ENCODE peak calls at places on chromosomes 11 and 22, in nine cellular contexts. One of them, this sample, is unnamed. For H3K4me1, the result is how much of the 10 kb centered on the place peaks cover.

GRCh38 chr11:60984616-60985015 is 13.1 kb downstream of the CD6 start:
- DNase-seq in heart left ventricle: no peak
- DNase-seq in ascending aorta: no peak
- DNase-seq in SK-N-SH: no peak
- DNase-seq in neural progenitor cell: no peak
- DNase-seq in PC-3: no peak
- DNase-seq in GM23248: no peak
- DNase-seq in thoracic aorta: no peak
- DNase-seq in spleen: no peak
- DNase-seq in this sample: no peak

GRCh38 chr11:122180435-122180834 is 64.4 kb upstream of the BLID start:
- DNase-seq in spleen: no peak
- DNase-seq in ascending aorta: peak
- DNase-seq in SK-N-SH: no peak
- DNase-seq in GM23248: peak
- DNase-seq in thoracic aorta: peak
- DNase-seq in PC-3: peak
- DNase-seq in neural progenitor cell: no peak
- DNase-seq in heart left ventricle: no peak
- DNase-seq in this sample: no peak

GRCh38 chr11:126547161-126547560 is 191.7 kb downstream of the ST3GAL4 start:
- DNase-seq in thoracic aorta: no peak
- DNase-seq in ascending aorta: no peak
- DNase-seq in GM23248: peak
- DNase-seq in spleen: no peak
- DNase-seq in heart left ventricle: no peak
- DNase-seq in PC-3: peak
- DNase-seq in neural progenitor cell: no peak
- DNase-seq in SK-N-SH: no peak
- DNase-seq in this sample: no peak

GRCh38 chr22:27312567-27313507 is 488.7 kb downstream of the MN1 start:
- DNase-seq in neural progenitor cell: no peak
- DNase-seq in GM23248: no peak
- DNase-seq in spleen: no peak
- DNase-seq in SK-N-SH: no peak
- DNase-seq in ascending aorta: no peak
- DNase-seq in PC-3: no peak
- DNase-seq in thoracic aorta: no peak
- DNase-seq in heart left ventricle: peak
- DNase-seq in this sample: no peak

GRCh38 chr11:96708469-96708868 is 318.7 kb downstream of the JRKL start:
- DNase-seq in ascending aorta: no peak
- DNase-seq in PC-3: no peak
- DNase-seq in heart left ventricle: no peak
- DNase-seq in GM23248: no peak
- DNase-seq in neural progenitor cell: no peak
- DNase-seq in spleen: no peak
- DNase-seq in SK-N-SH: no peak
- DNase-seq in thoracic aorta: no peak
- DNase-seq in this sample: no peak

GRCh38 chr11:10917802-10918201 is 59.9 kb upstream of the ZBED5 start:
- DNase-seq in PC-3: no peak
- DNase-seq in spleen: no peak
- DNase-seq in ascending aorta: no peak
- DNase-seq in heart left ventricle: no peak
- DNase-seq in thoracic aorta: no peak
- DNase-seq in SK-N-SH: no peak
- DNase-seq in neural progenitor cell: no peak
- DNase-seq in GM23248: no peak
- DNase-seq in this sample: no peak

GRCh38 chr22:49954354-49954753 is 6.2 kb upstream of the PIM3 start:
- DNase-seq in neural progenitor cell: no peak
- DNase-seq in SK-N-SH: no peak
- DNase-seq in thoracic aorta: no peak
- DNase-seq in ascending aorta: no peak
- DNase-seq in spleen: peak
- DNase-seq in PC-3: no peak
- DNase-seq in GM23248: no peak
- DNase-seq in heart left ventricle: no peak
- DNase-seq in this sample: no peak

GRCh38 chr11:1241706-1242105 is 18.8 kb downstream of the MUC5B start:
- DNase-seq in thoracic aorta: no peak
- DNase-seq in PC-3: no peak
- DNase-seq in heart left ventricle: no peak
- DNase-seq in ascending aorta: no peak
- DNase-seq in SK-N-SH: no peak
- DNase-seq in neural progenitor cell: no peak
- DNase-seq in GM23248: no peak
- DNase-seq in spleen: no peak
- DNase-seq in this sample: no peak

GRCh38 chr11:85694385-85694980 is 8.5 kb upstream of the CCDC89 start:
- DNase-seq in ascending aorta: no peak
- DNase-seq in GM23248: peak
- DNase-seq in heart left ventricle: no peak
- DNase-seq in PC-3: peak
- DNase-seq in neural progenitor cell: peak
- DNase-seq in SK-N-SH: peak
- DNase-seq in spleen: no peak
- DNase-seq in thoracic aorta: no peak
- DNase-seq in this sample: peak

GRCh38 chr11:32615422-32615821 is 31.8 kb downstream of the EIF3M start:
- DNase-seq in thoracic aorta: no peak
- DNase-seq in PC-3: peak
- DNase-seq in heart left ventricle: no peak
- DNase-seq in spleen: no peak
- DNase-seq in neural progenitor cell: peak
- DNase-seq in SK-N-SH: no peak
- DNase-seq in GM23248: no peak
- DNase-seq in ascending aorta: no peak
- DNase-seq in this sample: no peak

GRCh38 chr22:48754611-48755331 is 1072.9 kb downstream of the BRD1 start:
- DNase-seq in neural progenitor cell: no peak
- DNase-seq in GM23248: no peak
- DNase-seq in ascending aorta: no peak
- DNase-seq in spleen: no peak
- DNase-seq in thoracic aorta: no peak
- DNase-seq in PC-3: no peak
- DNase-seq in SK-N-SH: no peak
- DNase-seq in heart left ventricle: peak
- DNase-seq in this sample: no peak

GRCh38 chr22:29072193-29072978 is 449 bp upstream of the KREMEN1 start:
- DNase-seq in heart left ventricle: peak
- DNase-seq in spleen: peak
- DNase-seq in PC-3: peak
- DNase-seq in thoracic aorta: peak
- DNase-seq in GM23248: peak
- DNase-seq in SK-N-SH: peak
- DNase-seq in neural progenitor cell: peak
- DNase-seq in ascending aorta: peak
- DNase-seq in this sample: peak

GRCh38 chr11:76293189-76293631 is 86.9 kb upstream of the WNT11 start:
- DNase-seq in SK-N-SH: no peak
- DNase-seq in neural progenitor cell: no peak
- DNase-seq in ascending aorta: no peak
- DNase-seq in PC-3: no peak
- DNase-seq in GM23248: no peak
- DNase-seq in heart left ventricle: no peak
- DNase-seq in spleen: no peak
- DNase-seq in thoracic aorta: no peak
- DNase-seq in this sample: no peak

GRCh38 chr11:33869511-33870422 is 22.1 kb downstream of the LMO2 start:
- DNase-seq in neural progenitor cell: peak
- DNase-seq in spleen: peak
- DNase-seq in thoracic aorta: no peak
- DNase-seq in heart left ventricle: peak
- DNase-seq in ascending aorta: no peak
- DNase-seq in SK-N-SH: peak
- DNase-seq in PC-3: peak
- DNase-seq in GM23248: peak
- DNase-seq in this sample: peak

GRCh38 chr22:37121887-37122591 is 12.5 kb upstream of the TMPRSS6 start:
- DNase-seq in GM23248: peak
- DNase-seq in PC-3: peak
- DNase-seq in SK-N-SH: peak
- DNase-seq in thoracic aorta: no peak
- DNase-seq in neural progenitor cell: no peak
- DNase-seq in spleen: peak
- DNase-seq in ascending aorta: peak
- DNase-seq in heart left ventricle: no peak
- DNase-seq in this sample: peak

GRCh38 chr11:116791002-116791812 is 472 bp downstream of the APOA5 start:
- DNase-seq in heart left ventricle: peak
- DNase-seq in spleen: peak
- DNase-seq in neural progenitor cell: peak
- DNase-seq in ascending aorta: no peak
- DNase-seq in SK-N-SH: peak
- DNase-seq in thoracic aorta: peak
- DNase-seq in PC-3: peak
- DNase-seq in GM23248: peak
- DNase-seq in this sample: peak

DNA sequence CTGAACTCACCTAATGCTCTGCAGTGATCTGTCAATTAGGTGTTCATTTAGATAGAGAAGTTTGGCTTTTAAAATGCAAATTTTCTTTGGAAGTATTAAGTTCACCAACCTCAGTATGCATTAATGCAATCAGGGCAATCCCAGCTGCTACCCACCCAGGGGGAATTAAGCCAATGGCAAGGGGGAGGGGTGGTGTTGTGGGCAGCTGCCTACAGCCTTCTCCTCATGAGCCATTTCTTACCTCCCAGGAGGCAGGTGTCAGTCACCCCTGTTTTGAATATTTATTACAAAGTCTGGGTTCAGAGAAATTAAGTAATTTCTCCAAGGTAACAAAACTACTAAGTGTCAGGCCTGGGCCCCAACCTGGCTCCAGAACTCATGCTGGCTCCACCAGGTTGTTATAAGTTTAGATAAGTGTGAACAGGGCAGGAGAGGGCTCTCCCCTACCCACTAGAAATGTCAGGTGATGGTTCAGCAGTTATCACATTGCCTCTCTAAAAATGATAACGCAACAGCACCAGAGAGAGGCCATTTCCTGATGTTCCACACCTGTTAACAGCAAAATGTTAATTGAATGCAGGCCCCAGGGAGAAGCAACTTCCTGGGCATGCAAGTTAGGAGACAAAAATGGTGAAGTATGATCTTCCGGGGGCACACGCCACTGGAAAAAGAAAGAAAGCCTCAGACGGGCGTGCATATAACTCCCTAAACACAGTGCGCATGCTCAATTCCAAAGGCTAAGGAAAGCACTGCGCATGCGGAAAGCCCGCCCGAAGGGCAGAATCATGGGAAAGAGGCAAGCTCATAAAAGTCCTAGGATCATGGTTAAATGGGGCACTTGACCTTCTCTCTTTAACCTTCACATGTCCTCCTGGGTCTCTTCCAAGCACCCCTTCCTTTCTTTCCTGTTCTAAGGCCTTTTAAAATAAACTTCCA is 35.4 kb upstream of the GNAZ start:
- DNase-seq in neural progenitor cell: no peak
- DNase-seq in heart left ventricle: no peak
- DNase-seq in SK-N-SH: no peak
- DNase-seq in ascending aorta: no peak
- DNase-seq in GM23248: no peak
- DNase-seq in spleen: no peak
- DNase-seq in thoracic aorta: no peak
- DNase-seq in PC-3: no peak
- DNase-seq in this sample: no peak
- H3K4me3 ChIP-seq in neural progenitor cell: no peak
- H3K4me3 ChIP-seq in heart left ventricle: no peak
- H3K4me3 ChIP-seq in SK-N-SH: no peak
- H3K4me3 ChIP-seq in ascending aorta: no peak
- H3K4me3 ChIP-seq in GM23248: no peak
- H3K4me3 ChIP-seq in spleen: no peak
- H3K4me3 ChIP-seq in thoracic aorta: no peak
- H3K4me3 ChIP-seq in PC-3: no peak
- H3K4me3 ChIP-seq in this sample: no peak

DNA sequence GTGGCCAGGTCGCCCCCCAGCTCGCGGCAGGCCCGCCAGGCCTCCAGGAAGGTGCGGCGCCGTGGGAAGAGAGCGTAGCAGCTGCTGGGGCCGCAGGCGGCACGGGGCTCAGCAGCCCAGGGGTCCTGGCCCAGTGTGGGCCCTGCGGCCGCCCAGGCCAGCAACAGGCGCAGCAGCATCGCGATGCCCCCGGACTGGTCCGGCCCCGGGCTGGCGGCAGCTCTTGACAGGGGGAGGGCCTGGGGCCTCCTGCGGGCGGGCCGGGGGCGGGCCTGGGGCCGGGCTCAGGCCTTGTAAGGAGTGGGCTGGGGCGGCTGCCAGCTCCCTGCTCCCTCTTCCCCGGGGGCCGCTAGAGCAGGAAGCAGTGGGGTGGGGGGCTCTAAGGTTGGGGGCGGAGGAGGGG is at the start of gene CD248:
- DNase-seq in thoracic aorta: no peak
- DNase-seq in heart left ventricle: peak
- DNase-seq in ascending aorta: no peak
- DNase-seq in spleen: peak
- DNase-seq in neural progenitor cell: peak
- DNase-seq in GM23248: peak
- DNase-seq in PC-3: no peak
- DNase-seq in SK-N-SH: peak
- DNase-seq in this sample: no peak
- H3K4me1 ChIP-seq in thoracic aorta: under half
- H3K4me1 ChIP-seq in heart left ventricle: half or more
- H3K4me1 ChIP-seq in ascending aorta: under half
- H3K4me1 ChIP-seq in spleen: under half
- H3K4me1 ChIP-seq in neural progenitor cell: under half
- H3K4me1 ChIP-seq in GM23248: under half
- H3K4me1 ChIP-seq in PC-3: under half
- H3K4me1 ChIP-seq in SK-N-SH: under half
- H3K4me1 ChIP-seq in this sample: under half

GRCh38 chr11:59225017-59225416 is 12.3 kb upstream of the MPEG1 start:
- DNase-seq in ascending aorta: no peak
- DNase-seq in neural progenitor cell: no peak
- DNase-seq in PC-3: no peak
- DNase-seq in SK-N-SH: no peak
- DNase-seq in thoracic aorta: no peak
- DNase-seq in spleen: no peak
- DNase-seq in heart left ventricle: no peak
- DNase-seq in GM23248: no peak
- DNase-seq in this sample: no peak
- H3K27ac ChIP-seq in ascending aorta: no peak
- H3K27ac ChIP-seq in neural progenitor cell: no peak
- H3K27ac ChIP-seq in PC-3: no peak
- H3K27ac ChIP-seq in SK-N-SH: no peak
- H3K27ac ChIP-seq in thoracic aorta: no peak
- H3K27ac ChIP-seq in spleen: peak
- H3K27ac ChIP-seq in heart left ventricle: peak
- H3K27ac ChIP-seq in GM23248: no peak
- H3K27ac ChIP-seq in this sample: no peak

DNA sequence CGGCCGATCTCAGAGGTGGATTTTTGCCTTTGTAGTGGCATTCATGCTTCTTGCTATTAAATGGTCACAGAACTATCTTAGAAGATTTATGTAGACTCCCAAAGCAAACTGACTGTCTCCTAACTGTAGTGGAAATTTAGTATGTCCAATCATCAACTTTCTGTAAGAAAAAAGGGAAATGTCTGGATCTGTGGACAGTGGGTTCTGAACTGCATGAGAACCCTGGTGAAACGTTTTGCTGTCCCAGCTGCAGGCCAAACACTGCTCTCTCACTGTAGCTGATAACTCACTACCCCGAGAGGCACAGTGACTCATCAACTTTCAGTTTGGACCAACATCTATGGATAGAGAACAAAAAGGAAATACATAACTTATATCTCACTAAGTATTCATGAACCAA is 387.1 kb downstream of the SOX6 start:
- DNase-seq in PC-3: peak
- DNase-seq in spleen: no peak
- DNase-seq in GM23248: peak
- DNase-seq in thoracic aorta: no peak
- DNase-seq in ascending aorta: peak
- DNase-seq in SK-N-SH: no peak
- DNase-seq in neural progenitor cell: no peak
- DNase-seq in heart left ventricle: peak
- DNase-seq in this sample: peak
- H3K4me3 ChIP-seq in PC-3: no peak
- H3K4me3 ChIP-seq in spleen: peak
- H3K4me3 ChIP-seq in GM23248: peak
- H3K4me3 ChIP-seq in thoracic aorta: peak
- H3K4me3 ChIP-seq in ascending aorta: peak
- H3K4me3 ChIP-seq in SK-N-SH: no peak
- H3K4me3 ChIP-seq in neural progenitor cell: no peak
- H3K4me3 ChIP-seq in heart left ventricle: no peak
- H3K4me3 ChIP-seq in this sample: no peak